ENCODE peak calls at places on chromosomes 3 and 15, in seven cellular contexts. W is fibroblast of pulmonary artery; R is NCI-H446; Q is MCF 10A; B is T-helper 1 cell; Z is activated CD8-positive, alpha-beta memory T cell treated with anti-CD3 and anti-CD28 coated beads for 48 hours; Y is neural crest cell. I is an unnamed sample.

GRCh38 chr3:169661567-169662214 is 1.8 kb downstream of the MECOM start:
- DNase-seq in Q (peak), R (no peak), Z (no peak), B (peak), Y (no peak), W (peak), I (peak)

GRCh38 chr3:8596706-8597514 is 47.7 kb downstream of the SSUH2 start:
- DNase-seq in Z (no peak), Q (peak), W (no peak), B (no peak), R (no peak), Y (no peak), I (no peak)

GRCh38 chr3:195895078-195895899 is 13.1 kb downstream of the TNK2 start:
- DNase-seq in Q (peak), R (peak), Z (peak), W (no peak), B (peak), Y (peak), I (peak)

GRCh38 chr3:157027861-157028745 is 131.8 kb downstream of the CCNL1 start:
- DNase-seq in B (no peak), Y (no peak), Q (no peak), Z (no peak), W (no peak), R (no peak), I (peak)

GRCh38 chr3:11624161-11624560 is 19.6 kb downstream of the VGLL4 start:
- DNase-seq in R (no peak), B (peak), Y (no peak), Q (no peak), Z (no peak), W (peak), I (peak)

GRCh38 chr3:50525987-50526386 is 22.6 kb upstream of the CACNA2D2 start:
- DNase-seq in B (peak), R (no peak), Q (peak), Z (peak), Y (no peak), W (peak), I (peak)

GRCh38 chr3:16761576-16761975 is 123.2 kb upstream of the PLCL2 start:
- DNase-seq in Y (no peak), B (no peak), W (no peak), R (no peak), Q (no peak), Z (no peak), I (no peak)

GRCh38 chr15:80665151-80665550 is 30.0 kb upstream of the ABHD17C start:
- DNase-seq in Q (no peak), Y (no peak), R (no peak), B (no peak), Z (no peak), W (no peak), I (no peak)

GRCh38 chr3:86673981-86674380 is 317.0 kb downstream of the VGLL3 start:
- DNase-seq in Y (no peak), W (no peak), B (no peak), Q (no peak), Z (no peak), R (no peak), I (no peak)

GRCh38 chr15:88529021-88529630 is 17.4 kb downstream of the DET1 start:
- DNase-seq in Q (no peak), Y (no peak), W (peak), R (no peak), B (no peak), Z (no peak), I (no peak)

GRCh38 chr15:41331281-41331680 is 1.1 kb downstream of the OIP5 start:
- DNase-seq in Q (no peak), Y (no peak), W (no peak), R (no peak), Z (no peak), B (no peak), I (no peak)

GRCh38 chr15:47951761-47952160 is 169.0 kb upstream of the SLC24A5 start:
- DNase-seq in W (no peak), R (no peak), Y (no peak), Q (no peak), Z (no peak), B (no peak), I (no peak)

GRCh38 chr3:184785106-184785505 is 26.9 kb upstream of the VPS8 start:
- DNase-seq in B (no peak), R (no peak), W (no peak), Y (no peak), Z (no peak), Q (no peak), I (no peak)

GRCh38 chr3:53223025-53223424 is 32.8 kb downstream of the TKT start:
- DNase-seq in B (no peak), Q (no peak), Y (no peak), Z (no peak), W (no peak), R (no peak), I (no peak)

GRCh38 chr3:114213262-114213668 is 24.1 kb downstream of the ZNF80 start:
- DNase-seq in Q (no peak), Z (no peak), W (peak), R (no peak), B (no peak), Y (no peak), I (peak)

GRCh38 chr3:83218383-83219200 is 1457.1 kb upstream of the GBE1 start:
- DNase-seq in Y (no peak), R (no peak), Z (no peak), B (no peak), W (no peak), Q (no peak), I (no peak)

GRCh38 chr3:119034256-119035013 is at the start of gene IGSF11:
- DNase-seq in Z (peak), R (peak), W (peak), B (peak), Q (peak), Y (peak), I (peak)

GRCh38 chr3:58218904-58219303 is 8.1 kb upstream of the DNASE1L3 start:
- DNase-seq in Q (no peak), W (no peak), Y (no peak), Z (no peak), R (no peak), B (no peak), I (no peak)

GRCh38 chr15:50576156-50576555 is 29.7 kb upstream of the USP50 start:
- DNase-seq in Q (no peak), Z (no peak), B (no peak), W (no peak), Y (no peak), R (no peak), I (no peak)

GRCh38 chr3:188021502-188022040 is 132.4 kb upstream of the LPP start:
- DNase-seq in R (no peak), Q (peak), B (no peak), Z (no peak), W (peak), Y (no peak), I (peak)

GRCh38 chr15:77335298-77335697 is 84.6 kb downstream of the PEAK1 start:
- DNase-seq in Z (no peak), B (no peak), R (no peak), Q (no peak), W (peak), Y (no peak), I (peak)

I was measured in dermis blood vessel endothelial cell.